ENCODE peak calls at places on chromosomes 1 and 21, in five cellular contexts. O is mesenchymal stem cell, T is neuronal stem cell, J is H1, E is trophoblast cell. R is an unnamed sample.

GRCh38 chr1:17671314-17671705 is 83.8 kb upstream of the ACTL8 start:
- DNase-seq in O (no peak), T (no peak), J (no peak), E (no peak), R (no peak)

GRCh38 chr1:201516511-201517127 is 9.7 kb upstream of the CSRP1 start:
- DNase-seq in O (no peak), T (no peak), J (no peak), E (peak; percentile 52), R (no peak)

GRCh38 chr1:26556041-26556440 is 26.5 kb downstream of the RPS6KA1 start:
- DNase-seq in O (no peak), T (no peak), J (no peak), E (no peak), R (no peak)

GRCh38 chr1:26768755-26769154 is 19.0 kb upstream of the PIGV start:
- DNase-seq in O (peak; percentile 50), T (no peak), J (no peak), E (no peak), R (no peak)

GRCh38 chr1:156797212-156797871 is 19.3 kb downstream of the SH2D2A start:
- DNase-seq in O (peak; percentile 75), T (peak; percentile 43), J (no peak), E (peak; percentile 84), R (peak; percentile 66)

GRCh38 chr1:2314803-2315710 is 76.3 kb downstream of the MORN1 start:
- DNase-seq in O (peak; percentile 72), T (peak; percentile 57), J (no peak), E (no peak), R (peak; percentile 61)

GRCh38 chr1:50369830-50370229 is 53.4 kb downstream of the DMRTA2 start:
- DNase-seq in O (no peak), T (no peak), J (no peak), E (no peak), R (peak; percentile 63)

GRCh38 chr1:66313446-66313845 is 220.5 kb upstream of the SGIP1 start:
- DNase-seq in O (no peak), T (no peak), J (no peak), E (no peak), R (no peak)

GRCh38 chr1:185388815-185389214 is 71.8 kb upstream of the IVNS1ABP start:
- DNase-seq in O (no peak), T (no peak), J (no peak), E (no peak), R (no peak)

GRCh38 chr1:29519733-29520132 is 283.4 kb downstream of the PTPRU start:
- DNase-seq in O (no peak), T (no peak), J (no peak), E (no peak), R (peak; percentile 7)

GRCh38 chr1:14160766-14161165 is 437.7 kb upstream of the KAZN start:
- DNase-seq in O (no peak), T (no peak), J (no peak), E (peak; percentile 24), R (no peak)

GRCh38 chr1:143720087-143721023 is 251.4 kb downstream of the FAM72C start:
- DNase-seq in O (no peak), T (no peak), J (no peak), E (peak; percentile 79), R (no peak)

GRCh38 chr1:172642970-172643369 is 15.9 kb upstream of the FASLG start:
- DNase-seq in O (no peak), T (no peak), J (no peak), E (no peak), R (no peak)

GRCh38 chr21:46562472-46562871 is 42.4 kb downstream of the S100B start:
- DNase-seq in O (no peak), T (no peak), J (no peak), E (no peak), R (no peak)

GRCh38 chr1:89602871-89603404 is 30.0 kb upstream of the LRRC8C start:
- DNase-seq in O (no peak), T (no peak), J (no peak), E (no peak), R (no peak)

GRCh38 chr1:99481391-99481996 is 164.4 kb upstream of the PALMD start:
- DNase-seq in O (peak; percentile 60), T (peak; percentile 37), J (no peak), E (peak; percentile 22), R (no peak)

GRCh38 chr1:181726608-181727007 is 243.3 kb downstream of the CACNA1E start:
- DNase-seq in O (no peak), T (no peak), J (no peak), E (no peak), R (no peak)

GRCh38 chr1:16727190-16728111 is 12.9 kb upstream of the RNU1-4 start:
- DNase-seq in O (peak; percentile 38), T (no peak), J (peak; percentile 39), E (peak; percentile 72), R (peak; percentile 68)

GRCh38 chr1:208541225-208541855 is 297.2 kb upstream of the PLXNA2 start:
- DNase-seq in O (no peak), T (no peak), J (no peak), E (no peak), R (no peak)

GRCh38 chr1:61109158-61109557 is 26.8 kb downstream of the NFIA start:
- DNase-seq in O (no peak), T (no peak), J (no peak), E (no peak), R (no peak)

GRCh38 chr1:159005676-159006075 is 4.0 kb upstream of the IFI16 start:
- DNase-seq in O (peak; percentile 18), T (no peak), J (no peak), E (no peak), R (peak; percentile 42)

GRCh38 chr1:175717610-175718195 is 25.7 kb downstream of the TNR start:
- DNase-seq in O (no peak), T (no peak), J (no peak), E (no peak), R (no peak)

GRCh38 chr1:174158767-174159252 is 510 bp upstream of the RABGAP1L start:
- DNase-seq in O (no peak), T (peak; percentile 1), J (no peak), E (no peak), R (no peak)

GRCh38 chr21:18023099-18023498 is 203.9 kb upstream of the C21orf91 start:
- DNase-seq in O (no peak), T (no peak), J (no peak), E (no peak), R (peak; percentile 31)

GRCh38 chr21:43740497-43741156 is 21.7 kb downstream of the PDXK start:
- DNase-seq in O (peak; percentile 89), T (peak; percentile 53), J (peak; percentile 68), E (peak; percentile 89), R (peak; percentile 91)

DNA sequence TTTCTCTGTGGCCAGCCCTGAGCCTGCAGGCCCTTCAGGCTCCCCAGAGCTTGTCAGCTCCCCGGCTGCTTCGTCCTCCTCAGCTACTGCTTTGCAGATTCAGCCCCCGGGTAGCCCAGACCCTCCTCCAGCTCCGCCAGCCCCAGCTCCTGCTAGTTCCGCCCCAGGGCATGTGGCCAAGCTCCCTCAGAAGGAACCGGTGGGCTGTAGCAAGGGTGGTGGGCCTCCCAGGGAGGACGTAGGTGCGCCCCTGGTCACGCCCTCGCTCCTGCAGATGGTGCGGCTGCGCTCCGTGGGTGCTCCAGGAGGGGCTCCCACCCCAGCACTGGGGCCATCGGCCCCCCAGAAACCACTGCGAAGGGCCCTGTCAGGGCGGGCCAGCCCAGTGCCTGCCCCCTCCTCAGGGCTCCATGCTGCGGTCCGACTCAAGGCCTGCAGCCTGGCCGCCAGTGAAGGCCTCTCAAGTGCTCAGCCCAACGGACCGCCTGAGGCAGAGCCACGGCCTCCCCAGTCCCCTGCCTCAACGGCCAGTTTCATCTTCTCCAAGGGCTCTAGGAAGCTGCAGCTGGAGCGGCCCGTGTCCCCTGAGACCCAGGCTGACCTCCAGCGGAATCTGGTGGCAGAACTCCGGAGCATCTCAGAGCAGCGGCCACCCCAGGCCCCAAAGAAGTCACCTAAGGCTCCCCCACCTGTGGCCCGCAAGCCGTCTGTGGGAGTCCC is 45.4 kb downstream of the YARS1 start:
- DNase-seq in O (no peak), T (no peak), J (no peak), E (no peak), R (peak; percentile 44)
- H2BK12ac ChIP-seq in O (peak overlapping the region; percentile 17), T (no peak overlapping the region), J (no peak overlapping the region), E (no peak overlapping the region), R (no peak overlapping the region)

GRCh38 chr1:220380885-220381284 is 108.6 kb upstream of the RAB3GAP2 start:
- DNase-seq in O (no peak), T (no peak), J (no peak), E (no peak), R (no peak)
- H2BK12ac ChIP-seq in O (no peak overlapping the region), T (no peak overlapping the region), J (no peak overlapping the region), E (no peak overlapping the region), R (no peak overlapping the region)

DNA sequence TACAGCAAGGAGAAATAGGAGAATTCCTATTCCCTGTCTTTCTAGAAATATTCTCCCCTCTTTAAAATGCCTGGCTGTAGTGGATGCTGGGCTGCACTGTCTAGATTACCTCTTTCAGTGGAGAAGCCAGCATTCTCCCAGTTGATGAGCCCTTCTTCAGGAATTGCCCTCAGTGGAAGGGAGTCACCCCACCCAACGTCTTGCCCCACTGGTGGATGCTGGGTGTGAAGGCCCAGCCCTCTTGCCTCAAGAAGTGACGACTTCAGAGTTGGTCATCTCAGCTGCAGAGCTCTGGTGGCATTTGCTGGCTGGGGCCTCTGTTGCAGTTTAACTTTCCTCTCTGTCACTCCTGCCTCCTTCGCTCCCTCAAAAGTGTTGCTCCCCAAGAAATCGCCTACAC is 248.2 kb downstream of the ATG4C start:
- DNase-seq in O (no peak), T (no peak), J (no peak), E (peak; percentile 73), R (no peak)
- H2BK12ac ChIP-seq in O (no peak overlapping the region), T (no peak overlapping the region), J (no peak overlapping the region), E (peak overlapping the region; percentile 37), R (no peak overlapping the region)

DNA sequence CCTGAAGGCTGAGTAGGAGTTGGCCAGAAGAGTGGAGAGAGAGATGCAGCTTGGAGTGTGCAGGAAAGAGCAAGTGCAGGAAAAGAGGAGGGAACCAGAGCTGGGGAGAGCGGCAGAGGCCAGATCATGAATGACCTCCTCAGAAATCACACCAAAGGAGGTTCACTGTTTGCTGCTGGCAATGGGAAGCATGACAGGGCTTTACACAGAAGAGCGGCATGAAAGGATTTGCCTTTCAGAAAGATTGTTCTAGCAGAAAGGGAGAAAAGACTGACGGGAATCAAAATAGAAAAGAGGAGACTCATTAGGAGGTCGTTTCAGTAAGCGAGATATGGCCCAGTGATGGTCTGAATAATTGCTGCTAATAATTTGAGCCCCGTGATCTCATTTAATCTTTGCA is 12.4 kb upstream of the HNRNPR start:
- DNase-seq in O (no peak), T (peak; percentile 57), J (no peak), E (no peak), R (no peak)
- H2BK12ac ChIP-seq in O (no peak overlapping the region), T (no peak overlapping the region), J (no peak overlapping the region), E (no peak overlapping the region), R (no peak overlapping the region)

GRCh38 chr1:44707112-44707881 is 23.7 kb downstream of the RNU5D-1 start:
- DNase-seq in O (peak; percentile 79), T (no peak), J (no peak), E (peak; percentile 63), R (no peak)
- H2BK12ac ChIP-seq in O (no peak overlapping the region), T (no peak overlapping the region), J (no peak overlapping the region), E (no peak overlapping the region), R (no peak overlapping the region)

DNA sequence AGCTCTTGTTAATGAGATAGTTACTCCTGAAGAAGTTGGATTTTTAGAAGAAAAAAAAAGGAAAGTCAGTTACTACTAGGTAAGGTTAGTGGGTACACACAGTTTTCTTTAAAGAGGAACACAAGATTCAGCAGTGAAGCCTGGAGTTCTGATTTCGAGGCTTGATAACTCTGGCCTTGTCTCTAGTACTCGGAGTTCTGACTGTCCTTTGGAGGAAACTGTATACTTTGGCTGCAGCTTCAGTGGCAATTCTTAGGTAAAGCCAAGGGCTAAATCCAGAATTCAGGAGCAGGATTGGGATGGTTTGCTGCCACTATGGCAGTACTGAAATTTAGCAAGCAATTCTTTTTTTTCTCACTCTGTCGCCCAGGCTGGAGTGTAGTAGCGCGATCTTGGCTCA is 9.2 kb downstream of the ACADM start:
- DNase-seq in O (no peak), T (no peak), J (no peak), E (no peak), R (no peak)
- H2BK12ac ChIP-seq in O (no peak overlapping the region), T (no peak overlapping the region), J (no peak overlapping the region), E (no peak overlapping the region), R (no peak overlapping the region)

GRCh38 chr21:45442276-45442675 is 37.3 kb downstream of the COL18A1 start:
- DNase-seq in O (no peak), T (no peak), J (no peak), E (no peak), R (no peak)
- H2BK12ac ChIP-seq in O (no peak overlapping the region), T (no peak overlapping the region), J (no peak overlapping the region), E (no peak overlapping the region), R (no peak overlapping the region)